ENCODE peak calls at places on chromosomes 1 and 21, in five cellular contexts. Q, P, D, E and J are unnamed samples.
A peak's percentile ranks its signal among the peaks of the same experiment; 100 is the strongest.

GRCh38 chr1:60280256-60280655 is 206.7 kb upstream of the C1orf87 start:
- DNase-seq in Q (no peak), P (no peak), D (no peak), E (no peak), J (no peak)

GRCh38 chr1:153548722-153549695 is at the start of gene S100A3:
- DNase-seq in Q (peak; percentile 95), P (peak; percentile 73), D (peak; percentile 78), E (no peak), J (no peak)

GRCh38 chr1:9289090-9289534 is 3.6 kb upstream of the SPSB1 start:
- DNase-seq in Q (no peak), P (peak; percentile 81), D (peak; percentile 50), E (peak; percentile 92), J (peak; percentile 88)

GRCh38 chr1:54879872-54880271 is 7.1 kb downstream of the DHCR24 start:
- DNase-seq in Q (no peak), P (no peak), D (no peak), E (no peak), J (no peak)

GRCh38 chr1:185238447-185238846 is 78.6 kb downstream of the IVNS1ABP start:
- DNase-seq in Q (no peak), P (no peak), D (no peak), E (no peak), J (no peak)

GRCh38 chr1:50493710-50494109 is 70.5 kb upstream of the DMRTA2 start:
- DNase-seq in Q (no peak), P (no peak), D (no peak), E (peak; percentile 72), J (no peak)

GRCh38 chr1:110684476-110684875 is 9.7 kb upstream of the KCNA3 start:
- DNase-seq in Q (no peak), P (no peak), D (no peak), E (no peak), J (no peak)

GRCh38 chr1:179322481-179323026 is 29.0 kb downstream of the SOAT1 start:
- DNase-seq in Q (no peak), P (no peak), D (no peak), E (no peak), J (no peak)

DNA sequence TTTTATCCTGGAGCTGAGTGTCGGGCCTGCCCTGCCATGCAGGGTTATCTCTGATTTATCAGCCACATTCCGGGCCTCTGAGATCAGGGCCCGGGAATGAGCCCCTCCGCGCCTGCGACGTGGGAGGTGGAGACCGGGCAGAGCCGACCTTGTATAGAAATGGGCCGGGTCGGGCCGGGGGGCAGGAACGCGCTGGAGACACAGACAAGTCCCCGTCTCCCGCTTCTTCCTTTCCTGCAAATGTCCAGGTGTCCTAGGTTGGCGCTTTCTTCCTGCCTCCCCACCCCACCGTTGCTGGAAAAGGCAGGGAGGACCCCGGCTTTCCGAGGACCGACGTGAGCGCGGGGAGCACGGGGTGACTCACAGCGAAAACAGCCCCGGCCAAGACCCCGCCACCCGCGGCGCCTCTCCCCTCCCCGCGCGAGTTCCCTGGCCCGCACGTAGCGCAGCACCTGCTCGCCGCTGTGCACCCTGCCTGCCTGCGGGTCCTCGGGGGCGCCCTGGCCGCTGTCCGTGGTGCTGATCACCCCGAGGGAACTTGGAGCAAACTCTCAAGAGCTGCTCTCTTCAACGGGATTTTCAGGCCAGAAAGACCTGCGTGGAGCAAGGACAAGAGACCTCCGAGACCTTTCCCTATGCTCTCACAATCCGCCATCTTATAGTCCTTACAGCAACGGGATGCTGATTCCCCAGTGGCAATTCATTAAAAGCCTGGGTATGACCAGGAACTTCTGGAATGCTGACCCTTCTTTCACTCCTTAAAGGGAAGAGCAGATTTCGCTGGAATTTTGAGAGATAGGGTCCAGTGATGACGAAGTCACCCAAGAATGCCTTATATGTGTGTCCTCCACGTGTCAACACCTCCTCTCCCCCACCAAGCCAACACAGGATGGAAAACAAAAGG is 475 bp upstream of the NPPB start:
- DNase-seq in Q (no peak), P (peak; percentile 57), D (peak; percentile 70), E (peak; percentile 63), J (peak; percentile 75)
- TF ChIP-seq CTCF in Q (no peak), P (peak; percentile 53), D (no peak), E (no peak), J (no peak)

DNA sequence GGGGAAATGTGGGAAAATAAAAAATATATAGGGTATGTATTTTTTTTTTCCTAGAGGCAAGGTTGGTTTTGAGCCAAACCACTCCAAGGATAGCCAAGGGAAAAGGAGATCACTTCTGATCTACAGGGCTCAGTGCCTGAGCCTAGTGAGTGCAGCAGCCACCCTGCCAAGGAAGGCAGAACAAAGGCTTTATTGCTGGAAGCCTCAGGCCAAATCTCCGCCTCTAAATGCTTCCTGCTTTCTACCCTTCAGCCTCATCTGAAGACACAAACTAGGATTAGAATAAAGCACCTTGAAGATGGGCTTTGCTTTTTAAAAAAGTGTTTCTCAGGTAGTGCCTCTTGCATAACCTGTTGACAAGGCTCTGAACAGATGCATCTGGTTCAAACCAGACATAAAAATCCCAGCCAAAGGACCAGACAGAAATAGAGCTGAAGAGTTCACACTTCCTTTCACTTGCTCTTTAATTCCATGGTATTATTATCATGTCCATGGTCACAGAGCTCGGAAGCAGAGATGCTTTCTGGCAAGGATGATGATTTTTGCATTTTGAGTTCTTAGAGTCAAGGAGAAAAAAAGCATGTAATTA is 10.5 kb downstream of the C1orf115 start:
- DNase-seq in Q (no peak), P (no peak), D (no peak), E (peak; percentile 26), J (peak; percentile 64)
- H3K36me3 ChIP-seq in Q (no peaks in the 10 kb centered on the region), P (no peaks in the 10 kb centered on the region), D (no peaks in the 10 kb centered on the region), E (no peaks in the 10 kb centered on the region), J (no peaks in the 10 kb centered on the region)

GRCh38 chr1:237570530-237570929 is 320.2 kb downstream of the ZP4 start:
- DNase-seq in Q (no peak), P (no peak), D (no peak), E (no peak), J (no peak)
- TF ChIP-seq CTCF in Q (no peak), P (peak; percentile 18), D (no peak), E (no peak), J (no peak)

GRCh38 chr21:44074315-44074958 is 32.8 kb upstream of the PWP2 start:
- DNase-seq in Q (no peak), P (no peak), D (no peak), E (peak; percentile 48), J (no peak)

GRCh38 chr21:44078411-44078981 is 28.7 kb upstream of the PWP2 start:
- DNase-seq in Q (no peak), P (no peak), D (no peak), E (no peak), J (no peak)

GRCh38 chr21:44079446-44079845 is 27.8 kb upstream of the PWP2 start:
- DNase-seq in Q (no peak), P (no peak), D (no peak), E (no peak), J (no peak)

GRCh38 chr21:44079846-44080245 is 27.4 kb upstream of the PWP2 start:
- DNase-seq in Q (no peak), P (no peak), D (no peak), E (no peak), J (no peak)

GRCh38 chr21:44076316-44076715 is 30.9 kb upstream of the PWP2 start:
- DNase-seq in Q (no peak), P (no peak), D (no peak), E (no peak), J (no peak)
- H3K36me3 ChIP-seq in Q (peaks cover 71% of the 10 kb centered on the region), P (peaks cover 27% of the 10 kb centered on the region), D (no peaks in the 10 kb centered on the region), E (peaks cover 5% of the 10 kb centered on the region), J (no peaks in the 10 kb centered on the region)

DNA sequence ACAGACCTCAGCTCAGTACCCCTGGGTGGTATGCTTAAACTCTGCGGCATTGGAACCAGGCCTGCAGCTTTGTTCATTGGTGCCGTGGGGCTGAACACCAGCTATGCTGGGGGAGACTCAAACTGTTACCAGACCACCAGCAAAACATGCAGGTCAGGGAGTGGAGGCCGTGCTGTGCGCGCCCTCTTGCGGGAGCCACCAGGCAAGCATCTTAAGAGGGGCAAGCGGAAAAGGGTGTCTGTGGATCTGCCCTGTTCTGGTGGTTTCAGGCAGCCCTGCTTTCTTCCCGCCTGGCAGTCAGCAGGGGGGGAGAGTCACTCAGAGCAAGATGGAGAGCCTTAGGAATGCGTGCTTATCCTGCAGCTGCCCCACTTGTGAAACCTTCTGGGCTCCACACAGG is 276.9 kb upstream of the ZRANB2 start:
- DNase-seq in Q (no peak), P (no peak), D (no peak), E (no peak), J (peak; percentile 17)
- TF ChIP-seq CTCF in Q (no peak), P (no peak), D (no peak), E (no peak), J (no peak)